ENCODE peak calls at places on chromosome X, in six cellular contexts. D is type B pancreatic cell, L is lung, B is neural progenitor cell, U is uterus, I is nephron progenitor cell. V is an unnamed sample.

GRCh38 chrX:135521405-135522131 is 1.1 kb downstream of the INTS6L start:
- DNase-seq in U (peak; percentile 88), L (peak; percentile 86), I (peak; percentile 76), D (peak; percentile 83), B (peak; percentile 90), V (peak; percentile 83)

GRCh38 chrX:21225643-21226042 is 148.6 kb upstream of the CNKSR2 start:
- DNase-seq in L (no peak), D (no peak), U (no peak), I (no peak), B (no peak), V (no peak)

GRCh38 chrX:275967-276587 is 5.1 kb upstream of the PLCXD1 start:
- DNase-seq in U (no peak), B (peak; percentile 87), L (peak; percentile 80), D (no peak), I (peak; percentile 69), V (peak; percentile 22)

GRCh38 chrX:85288992-85289723 is 45.4 kb downstream of the ZNF711 start:
- DNase-seq in I (no peak), D (no peak), L (no peak), B (no peak), U (no peak), V (no peak)

GRCh38 chrX:13658602-13659001 is 5.7 kb downstream of the TCEANC start:
- DNase-seq in I (no peak), U (no peak), D (no peak), L (no peak), B (peak; percentile 44), V (no peak)

GRCh38 chrX:124232523-124233201 is 99.8 kb upstream of the TEX13D start:
- DNase-seq in B (no peak), I (no peak), D (no peak), L (no peak), U (no peak), V (peak; percentile 37)

GRCh38 chrX:17529349-17529748 is 154.3 kb downstream of the NHS start:
- DNase-seq in D (no peak), B (no peak), L (no peak), I (no peak), U (no peak), V (no peak)

GRCh38 chrX:119757979-119758681 is at the start of gene SOWAHD:
- DNase-seq in L (no peak), I (peak; percentile 61), B (peak; percentile 60), D (no peak), U (no peak), V (no peak)

GRCh38 chrX:120456973-120457372 is 12.1 kb downstream of the LAMP2 start:
- DNase-seq in D (no peak), I (no peak), B (no peak), U (no peak), L (no peak), V (peak; percentile 62)

GRCh38 chrX:113651306-113651705 is 810.7 kb upstream of the AMOT start:
- DNase-seq in B (no peak), I (peak; percentile 2), U (no peak), D (no peak), L (no peak), V (no peak)

GRCh38 chrX:16953606-16954211 is 7.3 kb downstream of the REPS2 start:
- DNase-seq in D (no peak), I (no peak), L (no peak), B (no peak), U (no peak), V (peak; percentile 26)

GRCh38 chrX:154021131-154021611 is 1.5 kb upstream of the IRAK1 start:
- DNase-seq in B (no peak), D (no peak), L (no peak), U (peak; percentile 39), I (no peak), V (peak; percentile 58)

GRCh38 chrX:11244641-11245040 is 48.6 kb upstream of the AMELX start:
- DNase-seq in I (no peak), L (no peak), D (no peak), U (peak; percentile 37), B (no peak), V (no peak)

GRCh38 chrX:1554469-1555210 is 17.7 kb upstream of the P2RY8 start:
- DNase-seq in I (no peak), U (no peak), B (no peak), D (peak; percentile 27), L (no peak), V (no peak)

GRCh38 chrX:9438950-9439494 is 25.8 kb upstream of the TBL1X start:
- DNase-seq in L (no peak), I (no peak), U (no peak), B (no peak), D (no peak), V (no peak)

GRCh38 chrX:39418132-39418935 is 617.1 kb downstream of the MID1IP1 start:
- DNase-seq in U (peak; percentile 50), B (no peak), I (no peak), L (no peak), D (no peak), V (peak; percentile 6)

GRCh38 chrX:49972313-49972712 is 49.9 kb downstream of the CLCN5 start:
- DNase-seq in L (no peak), B (no peak), U (no peak), D (no peak), I (no peak), V (peak; percentile 30)

GRCh38 chrX:47697171-47697570 is 38.2 kb upstream of the UXT start:
- DNase-seq in U (no peak), B (no peak), D (no peak), I (no peak), L (no peak), V (no peak)

GRCh38 chrX:123859828-123860505 is at the start of gene XIAP:
- DNase-seq in I (peak; percentile 76), B (peak; percentile 85), L (peak; percentile 84), U (peak; percentile 80), D (peak; percentile 84), V (peak; percentile 81)

GRCh38 chrX:41670108-41670507 is 18.7 kb upstream of the GPR34 start:
- DNase-seq in U (no peak), B (no peak), I (no peak), D (no peak), L (no peak), V (no peak)

GRCh38 chrX:143571521-143571920 is 54.2 kb upstream of the SPANXN3 start:
- DNase-seq in U (no peak), B (no peak), I (no peak), L (no peak), D (no peak), V (no peak)

GRCh38 chrX:8242431-8242830 is 71.4 kb upstream of the VCX2 start:
- DNase-seq in I (no peak), L (no peak), B (no peak), U (no peak), D (no peak), V (peak; percentile 51)

GRCh38 chrX:101415180-101416130 is 7.4 kb downstream of the HNRNPH2 start:
- DNase-seq in I (peak; percentile 23), D (no peak), B (peak; percentile 67), U (peak; percentile 38), L (peak; percentile 42), V (peak; percentile 59)

GRCh38 chrX:104195489-104196084 is 29.3 kb downstream of the FAM199X start:
- DNase-seq in B (peak; percentile 36), I (no peak), D (no peak), L (no peak), U (no peak), V (no peak)

GRCh38 chrX:106898462-106898861 is 4.7 kb downstream of the RIPPLY1 start:
- DNase-seq in U (no peak), D (no peak), L (no peak), B (peak; percentile 68), I (no peak), V (peak; percentile 23)

GRCh38 chrX:39667746-39668507 is 429.8 kb downstream of the BCOR start:
- DNase-seq in B (no peak), I (no peak), L (no peak), U (no peak), D (no peak), V (no peak)

GRCh38 chrX:16970977-16971376 is 24.5 kb downstream of the REPS2 start:
- DNase-seq in U (no peak), I (no peak), L (no peak), D (no peak), B (no peak), V (peak; percentile 75)

GRCh38 chrX:110276778-110277177 is 41.1 kb downstream of the AMMECR1 start:
- DNase-seq in D (no peak), B (no peak), L (no peak), I (no peak), U (no peak), V (no peak)

GRCh38 chrX:129497146-129497805 is 26.0 kb downstream of the SMARCA1 start:
- DNase-seq in I (no peak), B (no peak), L (no peak), U (no peak), D (no peak), V (no peak)

GRCh38 chrX:103488332-103488731 is 31.0 kb downstream of the RAB40A start:
- DNase-seq in I (no peak), D (no peak), L (no peak), U (no peak), B (peak; percentile 38), V (no peak)

GRCh38 chrX:85964744-85965143 is 82.6 kb downstream of the CHM start:
- DNase-seq in D (no peak), U (no peak), L (no peak), I (no peak), B (no peak), V (no peak)

GRCh38 chrX:96183843-96184242 is 500.8 kb upstream of the DIAPH2 start:
- DNase-seq in U (no peak), D (no peak), L (no peak), I (no peak), B (no peak), V (no peak)

GRCh38 chrX:96181571-96181970 is 503.1 kb upstream of the DIAPH2 start:
- DNase-seq in D (no peak), U (no peak), L (no peak), I (no peak), B (peak; percentile 40), V (no peak)

GRCh38 chrX:96182366-96182765 is 502.3 kb upstream of the DIAPH2 start:
- DNase-seq in D (no peak), U (no peak), L (no peak), I (peak; percentile 33), B (peak; percentile 38), V (no peak)
- TF ChIP-seq CTCF in D (peak; percentile 72), U (no peak), L (no peak), I (peak; percentile 66), B (peak; percentile 59), V (peak; percentile 28)

GRCh38 chrX:72130762-72131231 is 918 bp downstream of the RTL5 start:
- DNase-seq in B (peak; percentile 23), D (no peak), L (no peak), U (peak; percentile 36), I (no peak), V (no peak)
- TF ChIP-seq CTCF in B (no peak), D (no peak), L (no peak), U (no peak), I (no peak), V (no peak)

GRCh38 chrX:148836741-148837140 is 336.3 kb downstream of the AFF2 start:
- DNase-seq in D (no peak), U (no peak), I (no peak), B (no peak), L (no peak), V (no peak)
- TF ChIP-seq CTCF in D (no peak), U (no peak), I (no peak), B (no peak), L (no peak), V (no peak)

DNA sequence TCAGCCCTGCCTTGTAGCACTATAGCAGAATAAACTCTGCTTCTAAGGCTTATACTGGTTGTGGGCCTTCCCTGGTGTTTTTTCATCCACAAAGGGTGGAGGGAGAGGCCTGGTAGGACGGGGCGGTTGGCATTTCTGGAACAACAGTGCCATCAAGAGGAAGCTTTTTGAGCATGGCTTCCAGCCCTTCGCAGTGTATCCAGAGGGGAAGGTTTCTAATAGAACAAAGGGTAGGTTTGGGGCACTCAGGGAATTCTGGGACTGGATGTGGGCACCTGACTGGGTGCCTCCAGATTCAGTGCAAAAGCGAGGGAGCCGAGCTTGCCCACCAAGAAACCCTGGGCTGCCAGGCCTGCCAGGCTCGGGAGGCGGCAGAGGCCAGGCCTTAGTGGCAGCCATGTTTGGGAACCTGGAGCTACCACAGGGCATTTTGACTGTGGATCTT is 229.6 kb upstream of the AGTR2 start:
- DNase-seq in D (no peak), L (peak; percentile 88), B (peak; percentile 84), I (no peak), U (peak; percentile 83), V (no peak)
- TF ChIP-seq CTCF in D (no peak), L (peak; percentile 57), B (peak; percentile 65), I (no peak), U (peak; percentile 35), V (no peak)